ENCODE peak calls at places on chromosomes 3 and 15, in seven cellular contexts. R is HEK293T; Q is WTC11; U is stimulated activated CD4-positive, alpha-beta T cell treated with anti-CD3 and anti-CD28 coated beads, Interleukin-1b, Interleukin-23, amount 100 ng/mL, for 4 hours; B is brain pericyte; A is AML-193; X is activated T-cell treated with anti-CD3 and anti-CD28 coated beads for 1 hour. O is an unnamed sample.

GRCh38 chr3:142363936-142364467 is 83.8 kb downstream of the XRN1 start:
- DNase-seq in R (no peak), Q (no peak), U (no peak), B (no peak), A (no peak), X (no peak), O (no peak)

GRCh38 chr3:550481-550880 is 353.9 kb downstream of the CHL1 start:
- DNase-seq in R (no peak), Q (no peak), U (no peak), B (no peak), A (no peak), X (no peak), O (no peak)

GRCh38 chr3:4748127-4748526 is 231.1 kb upstream of the BHLHE40 start:
- DNase-seq in R (no peak), Q (no peak), U (no peak), B (no peak), A (no peak), X (no peak), O (no peak)

GRCh38 chr3:188686319-188686718 is 485.5 kb upstream of the TPRG1 start:
- DNase-seq in R (no peak), Q (no peak), U (no peak), B (no peak), A (peak; percentile 8), X (no peak), O (no peak)

GRCh38 chr15:68957686-68958085 is 27.4 kb downstream of the SPESP1 start:
- DNase-seq in R (no peak), Q (no peak), U (no peak), B (no peak), A (no peak), X (no peak), O (no peak)

GRCh38 chr3:164174049-164174448 is 904.2 kb downstream of the SI start:
- DNase-seq in R (no peak), Q (no peak), U (no peak), B (no peak), A (no peak), X (no peak), O (no peak)

GRCh38 chr3:111848778-111849177 is 10.3 kb upstream of the PHLDB2 start:
- DNase-seq in R (no peak), Q (no peak), U (no peak), B (no peak), A (no peak), X (no peak), O (no peak)

GRCh38 chr3:174398761-174399160 is 460.4 kb upstream of the NAALADL2 start:
- DNase-seq in R (no peak), Q (no peak), U (no peak), B (no peak), A (no peak), X (no peak), O (no peak)

O was measured in D721Med.